ENCODE peak calls at places on chromosome 5, in five cellular contexts. X is NCI-H748 treated with DMSO at 0.1 percent for 48 hours, M is hippocampal formation, C is heart left ventricle, B is body of pancreas. L is an unnamed sample.

GRCh38 chr5:332843-333242 is 11.3 kb downstream of the AHRR start:
- DNase-seq in X (no peak), M (no peak), C (no peak), B (no peak), L (no peak)

GRCh38 chr5:154302181-154302580 is 111.6 kb downstream of the GALNT10 start:
- DNase-seq in X (no peak), M (peak), C (peak), B (peak), L (no peak)

GRCh38 chr5:59596586-59597348 is 296.8 kb downstream of the PDE4D start:
- DNase-seq in X (no peak), M (no peak), C (no peak), B (no peak), L (no peak)

GRCh38 chr5:100595152-100595811 is 60.1 kb downstream of the FAM174A start:
- DNase-seq in X (no peak), M (peak), C (peak), B (peak), L (no peak)

GRCh38 chr5:149898811-149899210 is 45.8 kb downstream of the PDE6A start:
- DNase-seq in X (no peak), M (no peak), C (no peak), B (no peak), L (no peak)

GRCh38 chr5:68376931-68377330 is 161.4 kb downstream of the PIK3R1 start:
- DNase-seq in X (no peak), M (no peak), C (no peak), B (no peak), L (no peak)

GRCh38 chr5:95809414-95809960 is 13.0 kb downstream of the GLRX start:
- DNase-seq in X (no peak), M (no peak), C (no peak), B (no peak), L (no peak)

GRCh38 chr5:139654464-139654863 is 6.3 kb downstream of the CXXC5 start:
- DNase-seq in X (no peak), M (no peak), C (no peak), B (no peak), L (no peak)

GRCh38 chr5:112174959-112175594 is 244.0 kb downstream of the EPB41L4A start:
- DNase-seq in X (peak), M (peak), C (no peak), B (peak), L (peak)

GRCh38 chr5:109580225-109580624 is 109.5 kb upstream of the MAN2A1 start:
- DNase-seq in X (no peak), M (peak), C (no peak), B (no peak), L (no peak)

GRCh38 chr5:35811108-35811741 is 45.5 kb upstream of the IL7R start:
- DNase-seq in X (no peak), M (no peak), C (no peak), B (no peak), L (no peak)

GRCh38 chr5:131353991-131354390 is 90.1 kb downstream of the CDC42SE2 start:
- DNase-seq in X (no peak), M (no peak), C (no peak), B (no peak), L (no peak)

GRCh38 chr5:3594514-3595101 is 1.0 kb upstream of the IRX1 start:
- DNase-seq in X (peak), M (no peak), C (no peak), B (no peak), L (no peak)

GRCh38 chr5:170250810-170251317 is 18.1 kb downstream of the C5orf58 start:
- DNase-seq in X (no peak), M (no peak), C (no peak), B (no peak), L (no peak)

GRCh38 chr5:15734058-15734457 is 234.1 kb downstream of the FBXL7 start:
- DNase-seq in X (no peak), M (no peak), C (no peak), B (no peak), L (no peak)

L was measured in HCT116.